ENCODE peak calls at places on chromosomes 3 and 15, in four cellular contexts. One of them, this sample, is unnamed.

GRCh38 chr3:29406433-29406832 is 125.6 kb downstream of the RBMS3 start:
- DNase-seq in K562: no peak
- DNase-seq in GM12878: no peak
- DNase-seq in SK-N-SH: no peak
- DNase-seq in this sample: no peak

GRCh38 chr15:56734013-56734625 is 810 bp upstream of the ZNF280D start:
- DNase-seq in GM12878: no peak
- DNase-seq in SK-N-SH: no peak
- DNase-seq in K562: no peak
- DNase-seq in this sample: no peak

GRCh38 chr3:134517796-134518195 is 31.9 kb downstream of the CEP63 start:
- DNase-seq in SK-N-SH: no peak
- DNase-seq in GM12878: no peak
- DNase-seq in K562: no peak
- DNase-seq in this sample: no peak

GRCh38 chr3:168615489-168616020 is 519.8 kb upstream of the GOLIM4 start:
- DNase-seq in K562: no peak
- DNase-seq in SK-N-SH: no peak
- DNase-seq in GM12878: no peak
- DNase-seq in this sample: no peak

GRCh38 chr3:159234306-159234705 is 432.5 kb downstream of the MFSD1 start:
- DNase-seq in SK-N-SH: no peak
- DNase-seq in K562: no peak
- DNase-seq in GM12878: no peak
- DNase-seq in this sample: no peak

GRCh38 chr3:88321696-88322095 is 171.9 kb downstream of the C3orf38 start:
- DNase-seq in K562: no peak
- DNase-seq in SK-N-SH: no peak
- DNase-seq in GM12878: no peak
- DNase-seq in this sample: no peak

GRCh38 chr3:138935864-138936762 is 10.8 kb downstream of the FOXL2 start:
- DNase-seq in K562: peak; percentile 85
- DNase-seq in SK-N-SH: peak; percentile 94
- DNase-seq in GM12878: no peak
- DNase-seq in this sample: peak; percentile 27

GRCh38 chr3:41684802-41685740 is 276.8 kb downstream of the ULK4 start:
- DNase-seq in GM12878: no peak
- DNase-seq in K562: no peak
- DNase-seq in SK-N-SH: no peak
- DNase-seq in this sample: no peak

GRCh38 chr3:31004025-31004678 is 109.7 kb upstream of the GADL1 start:
- DNase-seq in GM12878: no peak
- DNase-seq in K562: no peak
- DNase-seq in SK-N-SH: peak; percentile 9
- DNase-seq in this sample: no peak

GRCh38 chr3:56154297-56154696 is 314.0 kb downstream of the ERC2 start:
- DNase-seq in K562: no peak
- DNase-seq in GM12878: no peak
- DNase-seq in SK-N-SH: no peak
- DNase-seq in this sample: peak; percentile 15

GRCh38 chr3:132545471-132545870 is 51.6 kb upstream of the ACKR4 start:
- DNase-seq in GM12878: no peak
- DNase-seq in SK-N-SH: no peak
- DNase-seq in K562: no peak
- DNase-seq in this sample: no peak

GRCh38 chr15:68658151-68658550 is 79.4 kb downstream of the CORO2B start:
- DNase-seq in GM12878: no peak
- DNase-seq in SK-N-SH: no peak
- DNase-seq in K562: no peak
- DNase-seq in this sample: no peak

GRCh38 chr3:149085828-149086231 is 503 bp downstream of the HLTF start:
- DNase-seq in GM12878: no peak
- DNase-seq in K562: peak; percentile 37
- DNase-seq in SK-N-SH: no peak
- DNase-seq in this sample: peak; percentile 4

GRCh38 chr3:156602424-156602823 is 47.5 kb upstream of the SSR3 start:
- DNase-seq in GM12878: peak; percentile 30
- DNase-seq in SK-N-SH: no peak
- DNase-seq in K562: no peak
- DNase-seq in this sample: no peak

GRCh38 chr3:30231277-30232141 is 374.9 kb upstream of the TGFBR2 start:
- DNase-seq in GM12878: no peak
- DNase-seq in SK-N-SH: peak; percentile 9
- DNase-seq in K562: no peak
- DNase-seq in this sample: no peak

GRCh38 chr3:39550343-39550742 is 82.9 kb downstream of the MOBP start:
- DNase-seq in SK-N-SH: no peak
- DNase-seq in GM12878: no peak
- DNase-seq in K562: no peak
- DNase-seq in this sample: no peak

GRCh38 chr15:38843736-38844590 is 279.3 kb upstream of the RASGRP1 start:
- DNase-seq in GM12878: no peak
- DNase-seq in SK-N-SH: no peak
- DNase-seq in K562: no peak
- DNase-seq in this sample: no peak

GRCh38 chr3:42493126-42493797 is 9.2 kb upstream of the VIPR1 start:
- DNase-seq in GM12878: no peak
- DNase-seq in SK-N-SH: no peak
- DNase-seq in K562: no peak
- DNase-seq in this sample: no peak

GRCh38 chr15:77181305-77182074 is 110.6 kb upstream of the TSPAN3 start:
- DNase-seq in GM12878: peak; percentile 82
- DNase-seq in K562: no peak
- DNase-seq in SK-N-SH: no peak
- DNase-seq in this sample: no peak

GRCh38 chr3:170531557-170532335 is 54.1 kb downstream of the SLC7A14 start:
- DNase-seq in GM12878: no peak
- DNase-seq in K562: no peak
- DNase-seq in SK-N-SH: no peak
- DNase-seq in this sample: no peak

DNA sequence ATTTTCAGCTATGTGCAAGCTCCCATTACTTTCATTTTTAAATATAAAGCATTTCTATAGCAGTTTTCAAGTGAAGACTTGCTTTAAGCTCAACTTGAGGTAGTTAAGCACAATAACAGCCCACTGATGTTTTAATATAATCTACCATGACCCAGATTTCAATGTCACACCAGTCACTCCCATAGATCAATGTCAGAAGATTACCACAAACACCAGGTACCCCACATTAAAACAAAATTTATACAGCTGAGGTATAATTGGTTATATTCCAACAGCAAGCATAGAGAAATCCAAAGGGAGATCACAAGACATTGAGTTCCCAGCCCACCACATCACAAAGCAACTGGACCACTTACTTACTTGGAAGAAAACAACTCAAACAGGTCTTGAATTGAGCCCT is 22.8 kb downstream of the GTPBP8 start:
- DNase-seq in SK-N-SH: no peak
- DNase-seq in K562: no peak
- DNase-seq in GM12878: no peak
- DNase-seq in this sample: no peak
- TF ChIP-seq NFIC in SK-N-SH: no peak
- TF ChIP-seq NFIC in K562: no peak
- TF ChIP-seq NFIC in GM12878: no peak
- TF ChIP-seq NFIC in this sample: no peak

DNA sequence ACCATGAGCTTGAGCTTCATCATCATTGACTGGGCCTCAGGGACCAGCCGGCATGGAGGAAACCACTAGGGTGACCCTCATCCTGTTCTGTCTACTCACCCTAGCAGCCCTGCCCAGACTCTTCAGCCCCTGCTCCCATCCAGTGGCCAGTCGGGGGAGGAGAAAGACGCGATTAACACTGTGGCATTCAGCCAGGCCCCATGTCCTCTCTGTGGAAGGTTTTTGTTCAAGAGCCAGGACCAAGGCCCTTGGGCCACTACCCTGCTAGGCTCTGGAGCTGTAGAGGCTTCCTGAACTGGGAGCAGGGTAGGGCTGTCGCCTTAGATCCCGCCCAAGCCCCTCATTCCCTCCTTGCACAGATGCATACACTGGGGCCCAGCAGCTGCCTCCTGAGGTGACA is 15.0 kb downstream of the SLC38A3 start:
- DNase-seq in GM12878: no peak
- DNase-seq in K562: no peak
- DNase-seq in SK-N-SH: no peak
- DNase-seq in this sample: no peak
- TF ChIP-seq NFIC in GM12878: no peak
- TF ChIP-seq NFIC in K562: no peak
- TF ChIP-seq NFIC in SK-N-SH: no peak
- TF ChIP-seq NFIC in this sample: no peak

GRCh38 chr3:9247361-9248231 is 1.9 kb downstream of the SRGAP3 start:
- DNase-seq in K562: no peak
- DNase-seq in GM12878: no peak
- DNase-seq in SK-N-SH: no peak
- DNase-seq in this sample: no peak
- TF ChIP-seq NFIC in K562: no peak
- TF ChIP-seq NFIC in GM12878: no peak
- TF ChIP-seq NFIC in SK-N-SH: no peak
- TF ChIP-seq NFIC in this sample: no peak

DNA sequence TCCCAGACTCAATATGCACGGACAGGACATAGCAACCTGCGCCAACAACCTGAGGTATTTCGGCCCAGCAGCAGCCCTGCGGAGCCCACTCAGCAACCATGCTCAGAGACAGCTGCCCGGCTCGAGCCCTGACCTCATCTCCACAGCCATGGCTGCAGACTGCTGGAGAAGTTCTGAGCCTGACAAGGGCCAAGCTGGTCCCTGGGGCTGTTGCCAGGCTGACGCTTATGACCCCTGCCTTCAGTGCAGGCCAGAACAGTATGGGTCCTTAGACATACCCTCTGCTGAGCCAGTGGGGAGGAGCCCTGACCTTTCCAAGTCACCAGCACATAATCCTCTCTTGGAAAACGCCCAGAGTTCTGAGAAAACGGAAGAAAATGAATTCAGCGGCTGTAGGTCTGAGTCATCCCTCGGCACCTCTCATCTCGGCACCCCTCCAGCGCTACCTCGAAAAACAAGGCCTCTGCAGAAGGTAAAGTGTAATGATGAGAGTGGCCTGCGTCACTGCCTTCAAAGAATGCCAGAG is 25.5 kb downstream of the TMEM41A start:
- DNase-seq in K562: peak; percentile 75
- DNase-seq in SK-N-SH: no peak
- DNase-seq in GM12878: no peak
- DNase-seq in this sample: no peak
- TF ChIP-seq NFIC in K562: peak; percentile 70
- TF ChIP-seq NFIC in SK-N-SH: no peak
- TF ChIP-seq NFIC in GM12878: no peak
- TF ChIP-seq NFIC in this sample: no peak

DNA sequence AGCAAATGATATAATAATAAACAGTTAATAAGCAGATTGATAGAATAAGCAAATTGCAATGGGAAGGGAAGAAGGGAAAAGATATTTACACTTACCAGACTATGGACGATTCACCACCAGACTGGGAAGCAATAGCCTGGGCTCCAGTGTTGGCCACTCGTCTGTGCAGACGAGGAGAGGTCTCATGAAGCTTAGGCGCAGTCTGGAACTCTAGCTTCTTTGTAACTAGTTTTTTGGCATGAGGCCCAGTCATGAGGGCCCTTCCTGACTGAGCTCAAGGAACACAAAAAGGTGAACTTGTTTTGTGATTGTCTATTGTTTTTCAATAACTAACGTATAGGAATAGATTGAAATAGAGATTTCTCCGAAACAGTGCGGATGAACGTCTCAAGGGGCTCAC is 63.3 kb upstream of the GATM start:
- DNase-seq in SK-N-SH: no peak
- DNase-seq in GM12878: no peak
- DNase-seq in K562: no peak
- DNase-seq in this sample: peak; percentile 21
- TF ChIP-seq NFIC in SK-N-SH: no peak
- TF ChIP-seq NFIC in GM12878: no peak
- TF ChIP-seq NFIC in K562: peak; percentile 56
- TF ChIP-seq NFIC in this sample: no peak

GRCh38 chr3:76500746-76501275 is 539.1 kb upstream of the ROBO2 start:
- DNase-seq in K562: no peak
- DNase-seq in GM12878: no peak
- DNase-seq in SK-N-SH: no peak
- DNase-seq in this sample: no peak
- TF ChIP-seq NFIC in K562: no peak
- TF ChIP-seq NFIC in GM12878: no peak
- TF ChIP-seq NFIC in SK-N-SH: no peak
- TF ChIP-seq NFIC in this sample: no peak

This sample was measured in HepG2.